ENCODE peak calls at places on chromosomes 16 and 17, in ten cellular contexts. One of them, this sample, is unnamed.

GRCh38 chr16:70694088-70694487 is 8.2 kb upstream of the MTSS2 start:
- DNase-seq in neural progenitor cell: peak; percentile 69
- DNase-seq in retinal pigment epithelial cell: no peak
- DNase-seq in fibroblast of mammary gland: peak; percentile 85
- DNase-seq in choroid plexus epithelial cell: peak; percentile 70
- DNase-seq in uterus: no peak
- DNase-seq in stomach: no peak
- DNase-seq in cardiac muscle cell: no peak
- DNase-seq in fibroblast of the aortic adventitia: peak; percentile 72
- DNase-seq in transverse colon: peak; percentile 41
- DNase-seq in this sample: no peak

GRCh38 chr16:88638323-88639230 is at the start of gene IL17C:
- DNase-seq in fibroblast of the aortic adventitia: no peak
- DNase-seq in retinal pigment epithelial cell: no peak
- DNase-seq in uterus: no peak
- DNase-seq in transverse colon: peak; percentile 80
- DNase-seq in fibroblast of mammary gland: no peak
- DNase-seq in cardiac muscle cell: no peak
- DNase-seq in choroid plexus epithelial cell: no peak
- DNase-seq in neural progenitor cell: no peak
- DNase-seq in stomach: peak; percentile 83
- DNase-seq in this sample: no peak

GRCh38 chr16:28549301-28549899 is 4.3 kb upstream of the SGF29 start:
- DNase-seq in neural progenitor cell: no peak
- DNase-seq in uterus: no peak
- DNase-seq in choroid plexus epithelial cell: peak; percentile 73
- DNase-seq in retinal pigment epithelial cell: no peak
- DNase-seq in fibroblast of the aortic adventitia: peak; percentile 66
- DNase-seq in stomach: no peak
- DNase-seq in fibroblast of mammary gland: peak; percentile 57
- DNase-seq in cardiac muscle cell: no peak
- DNase-seq in transverse colon: no peak
- DNase-seq in this sample: no peak

GRCh38 chr17:7293131-7293557 is 1.3 kb downstream of the YBX2 start:
- DNase-seq in choroid plexus epithelial cell: no peak
- DNase-seq in transverse colon: no peak
- DNase-seq in uterus: no peak
- DNase-seq in fibroblast of mammary gland: no peak
- DNase-seq in retinal pigment epithelial cell: no peak
- DNase-seq in fibroblast of the aortic adventitia: no peak
- DNase-seq in cardiac muscle cell: no peak
- DNase-seq in neural progenitor cell: no peak
- DNase-seq in stomach: no peak
- DNase-seq in this sample: peak; percentile 28

GRCh38 chr16:73976661-73977060 is 320.0 kb upstream of the PSMD7 start:
- DNase-seq in transverse colon: no peak
- DNase-seq in choroid plexus epithelial cell: no peak
- DNase-seq in cardiac muscle cell: no peak
- DNase-seq in fibroblast of the aortic adventitia: no peak
- DNase-seq in fibroblast of mammary gland: no peak
- DNase-seq in neural progenitor cell: no peak
- DNase-seq in stomach: no peak
- DNase-seq in retinal pigment epithelial cell: no peak
- DNase-seq in uterus: no peak
- DNase-seq in this sample: no peak

GRCh38 chr17:17303847-17304490 is 796 bp downstream of the NT5M start:
- DNase-seq in retinal pigment epithelial cell: no peak
- DNase-seq in neural progenitor cell: no peak
- DNase-seq in cardiac muscle cell: no peak
- DNase-seq in uterus: peak; percentile 22
- DNase-seq in stomach: no peak
- DNase-seq in fibroblast of the aortic adventitia: no peak
- DNase-seq in fibroblast of mammary gland: no peak
- DNase-seq in transverse colon: no peak
- DNase-seq in choroid plexus epithelial cell: no peak
- DNase-seq in this sample: no peak

GRCh38 chr16:55566432-55567175 is at the start of gene CAPNS2:
- DNase-seq in uterus: no peak
- DNase-seq in fibroblast of the aortic adventitia: no peak
- DNase-seq in choroid plexus epithelial cell: no peak
- DNase-seq in transverse colon: no peak
- DNase-seq in cardiac muscle cell: no peak
- DNase-seq in neural progenitor cell: no peak
- DNase-seq in retinal pigment epithelial cell: no peak
- DNase-seq in fibroblast of mammary gland: no peak
- DNase-seq in stomach: no peak
- DNase-seq in this sample: no peak

GRCh38 chr17:82629748-82630147 is 18.5 kb downstream of the WDR45B start:
- DNase-seq in fibroblast of mammary gland: no peak
- DNase-seq in fibroblast of the aortic adventitia: no peak
- DNase-seq in cardiac muscle cell: no peak
- DNase-seq in neural progenitor cell: no peak
- DNase-seq in uterus: no peak
- DNase-seq in choroid plexus epithelial cell: no peak
- DNase-seq in transverse colon: no peak
- DNase-seq in retinal pigment epithelial cell: no peak
- DNase-seq in stomach: no peak
- DNase-seq in this sample: no peak

GRCh38 chr17:20284575-20284974 is 182.8 kb downstream of the LGALS9B start:
- DNase-seq in transverse colon: no peak
- DNase-seq in neural progenitor cell: no peak
- DNase-seq in stomach: no peak
- DNase-seq in choroid plexus epithelial cell: peak; percentile 38
- DNase-seq in fibroblast of the aortic adventitia: no peak
- DNase-seq in cardiac muscle cell: no peak
- DNase-seq in uterus: no peak
- DNase-seq in fibroblast of mammary gland: no peak
- DNase-seq in retinal pigment epithelial cell: no peak
- DNase-seq in this sample: no peak

DNA sequence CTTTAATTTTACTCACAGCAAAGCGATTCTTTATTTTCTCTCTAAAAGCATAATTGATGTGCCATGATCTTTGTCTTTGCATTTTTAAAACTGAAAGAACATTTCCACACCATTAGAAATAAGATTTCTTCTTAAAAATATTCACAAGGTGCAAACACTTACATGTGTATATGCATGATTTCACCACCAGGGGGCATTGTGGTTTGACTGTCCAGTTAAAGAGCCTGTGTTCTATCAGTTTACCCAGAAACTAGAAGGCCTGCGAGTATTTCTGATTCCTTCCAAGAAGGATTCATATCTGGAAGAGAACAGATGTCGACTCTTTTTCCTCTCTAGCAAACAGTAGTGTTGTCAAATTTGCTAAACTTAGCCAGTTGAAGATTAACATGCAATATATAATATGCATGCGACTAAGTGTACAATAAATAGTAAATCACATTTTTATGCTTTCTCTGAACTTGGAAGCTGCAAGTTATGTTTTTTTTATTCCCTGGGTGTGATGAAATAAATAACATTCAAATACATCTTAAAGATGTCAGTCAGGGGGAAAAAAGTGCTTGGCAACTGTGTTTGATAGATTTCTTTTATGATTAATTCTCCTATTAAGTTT is 404.2 kb downstream of the WWOX start:
- DNase-seq in stomach: peak; percentile 61
- DNase-seq in choroid plexus epithelial cell: peak; percentile 63
- DNase-seq in cardiac muscle cell: peak; percentile 79
- DNase-seq in fibroblast of mammary gland: peak; percentile 70
- DNase-seq in transverse colon: peak; percentile 44
- DNase-seq in fibroblast of the aortic adventitia: peak; percentile 64
- DNase-seq in retinal pigment epithelial cell: no peak
- DNase-seq in uterus: peak; percentile 89
- DNase-seq in neural progenitor cell: peak; percentile 81
- DNase-seq in this sample: peak; percentile 32
- TF ChIP-seq CTCF in stomach: peak; percentile 84
- TF ChIP-seq CTCF in choroid plexus epithelial cell: peak; percentile 55
- TF ChIP-seq CTCF in cardiac muscle cell: peak; percentile 66
- TF ChIP-seq CTCF in fibroblast of mammary gland: peak; percentile 72
- TF ChIP-seq CTCF in transverse colon: peak; percentile 82
- TF ChIP-seq CTCF in fibroblast of the aortic adventitia: peak; percentile 56
- TF ChIP-seq CTCF in retinal pigment epithelial cell: peak; percentile 63
- TF ChIP-seq CTCF in uterus: peak; percentile 82
- TF ChIP-seq CTCF in neural progenitor cell: peak; percentile 98
- TF ChIP-seq CTCF in this sample: peak; percentile 37

GRCh38 chr17:68152161-68152571 is 95.7 kb upstream of the AMZ2 start:
- DNase-seq in transverse colon: peak; percentile 73
- DNase-seq in uterus: no peak
- DNase-seq in fibroblast of mammary gland: no peak
- DNase-seq in cardiac muscle cell: no peak
- DNase-seq in fibroblast of the aortic adventitia: no peak
- DNase-seq in choroid plexus epithelial cell: no peak
- DNase-seq in retinal pigment epithelial cell: no peak
- DNase-seq in stomach: no peak
- DNase-seq in neural progenitor cell: no peak
- DNase-seq in this sample: no peak
- TF ChIP-seq CTCF in transverse colon: no peak
- TF ChIP-seq CTCF in uterus: no peak
- TF ChIP-seq CTCF in fibroblast of mammary gland: no peak
- TF ChIP-seq CTCF in cardiac muscle cell: no peak
- TF ChIP-seq CTCF in fibroblast of the aortic adventitia: no peak
- TF ChIP-seq CTCF in choroid plexus epithelial cell: no peak
- TF ChIP-seq CTCF in retinal pigment epithelial cell: no peak
- TF ChIP-seq CTCF in stomach: no peak
- TF ChIP-seq CTCF in neural progenitor cell: no peak
- TF ChIP-seq CTCF in this sample: no peak

GRCh38 chr16:3092501-3092991 is 6.5 kb downstream of the ZSCAN10 start:
- DNase-seq in transverse colon: no peak
- DNase-seq in retinal pigment epithelial cell: no peak
- DNase-seq in fibroblast of mammary gland: no peak
- DNase-seq in uterus: no peak
- DNase-seq in fibroblast of the aortic adventitia: no peak
- DNase-seq in choroid plexus epithelial cell: no peak
- DNase-seq in cardiac muscle cell: no peak
- DNase-seq in neural progenitor cell: no peak
- DNase-seq in stomach: no peak
- DNase-seq in this sample: peak; percentile 8

GRCh38 chr16:3096362-3096761 is 2.7 kb downstream of the ZSCAN10 start:
- DNase-seq in stomach: no peak
- DNase-seq in choroid plexus epithelial cell: no peak
- DNase-seq in cardiac muscle cell: no peak
- DNase-seq in neural progenitor cell: no peak
- DNase-seq in uterus: no peak
- DNase-seq in fibroblast of mammary gland: no peak
- DNase-seq in transverse colon: no peak
- DNase-seq in fibroblast of the aortic adventitia: no peak
- DNase-seq in retinal pigment epithelial cell: no peak
- DNase-seq in this sample: peak; percentile 3

GRCh38 chr16:3095869-3096268 is 3.2 kb downstream of the ZSCAN10 start:
- DNase-seq in fibroblast of the aortic adventitia: no peak
- DNase-seq in neural progenitor cell: no peak
- DNase-seq in retinal pigment epithelial cell: no peak
- DNase-seq in uterus: no peak
- DNase-seq in stomach: no peak
- DNase-seq in fibroblast of mammary gland: peak; percentile 24
- DNase-seq in choroid plexus epithelial cell: no peak
- DNase-seq in transverse colon: peak; percentile 51
- DNase-seq in cardiac muscle cell: no peak
- DNase-seq in this sample: peak; percentile 93

GRCh38 chr16:3097266-3097665 is 1.8 kb downstream of the ZSCAN10 start:
- DNase-seq in fibroblast of mammary gland: no peak
- DNase-seq in stomach: no peak
- DNase-seq in uterus: no peak
- DNase-seq in transverse colon: no peak
- DNase-seq in neural progenitor cell: no peak
- DNase-seq in choroid plexus epithelial cell: no peak
- DNase-seq in retinal pigment epithelial cell: no peak
- DNase-seq in cardiac muscle cell: no peak
- DNase-seq in fibroblast of the aortic adventitia: no peak
- DNase-seq in this sample: no peak

GRCh38 chr16:3094289-3095027 is 4.6 kb downstream of the ZSCAN10 start:
- DNase-seq in choroid plexus epithelial cell: peak; percentile 61
- DNase-seq in retinal pigment epithelial cell: no peak
- DNase-seq in transverse colon: peak; percentile 57
- DNase-seq in neural progenitor cell: peak; percentile 68
- DNase-seq in stomach: peak; percentile 59
- DNase-seq in uterus: no peak
- DNase-seq in fibroblast of the aortic adventitia: peak; percentile 46
- DNase-seq in fibroblast of mammary gland: peak; percentile 53
- DNase-seq in cardiac muscle cell: peak; percentile 53
- DNase-seq in this sample: peak; percentile 86
- TF ChIP-seq CTCF in choroid plexus epithelial cell: peak; percentile 68
- TF ChIP-seq CTCF in retinal pigment epithelial cell: peak; percentile 57
- TF ChIP-seq CTCF in transverse colon: peak; percentile 56
- TF ChIP-seq CTCF in neural progenitor cell: peak; percentile 85
- TF ChIP-seq CTCF in stomach: no peak
- TF ChIP-seq CTCF in uterus: no peak
- TF ChIP-seq CTCF in fibroblast of the aortic adventitia: peak; percentile 57
- TF ChIP-seq CTCF in fibroblast of mammary gland: peak; percentile 66
- TF ChIP-seq CTCF in cardiac muscle cell: peak; percentile 63
- TF ChIP-seq CTCF in this sample: peak; percentile 54

GRCh38 chr17:63659850-63660249 is 37.6 kb downstream of the MAP3K3 start:
- DNase-seq in cardiac muscle cell: no peak
- DNase-seq in stomach: no peak
- DNase-seq in choroid plexus epithelial cell: no peak
- DNase-seq in transverse colon: no peak
- DNase-seq in uterus: no peak
- DNase-seq in neural progenitor cell: no peak
- DNase-seq in fibroblast of mammary gland: no peak
- DNase-seq in retinal pigment epithelial cell: no peak
- DNase-seq in fibroblast of the aortic adventitia: no peak
- DNase-seq in this sample: no peak

GRCh38 chr17:63658366-63658765 is 36.1 kb downstream of the MAP3K3 start:
- DNase-seq in retinal pigment epithelial cell: no peak
- DNase-seq in transverse colon: no peak
- DNase-seq in uterus: no peak
- DNase-seq in cardiac muscle cell: no peak
- DNase-seq in choroid plexus epithelial cell: peak; percentile 7
- DNase-seq in neural progenitor cell: no peak
- DNase-seq in fibroblast of the aortic adventitia: no peak
- DNase-seq in stomach: no peak
- DNase-seq in fibroblast of mammary gland: no peak
- DNase-seq in this sample: no peak

GRCh38 chr17:63652106-63652505 is 29.9 kb downstream of the MAP3K3 start:
- DNase-seq in transverse colon: no peak
- DNase-seq in fibroblast of mammary gland: peak; percentile 26
- DNase-seq in fibroblast of the aortic adventitia: no peak
- DNase-seq in cardiac muscle cell: no peak
- DNase-seq in choroid plexus epithelial cell: no peak
- DNase-seq in retinal pigment epithelial cell: no peak
- DNase-seq in uterus: no peak
- DNase-seq in neural progenitor cell: no peak
- DNase-seq in stomach: no peak
- DNase-seq in this sample: no peak

GRCh38 chr17:63653018-63653417 is 30.8 kb downstream of the MAP3K3 start:
- DNase-seq in neural progenitor cell: no peak
- DNase-seq in fibroblast of mammary gland: no peak
- DNase-seq in uterus: no peak
- DNase-seq in stomach: no peak
- DNase-seq in fibroblast of the aortic adventitia: no peak
- DNase-seq in retinal pigment epithelial cell: peak; percentile 27
- DNase-seq in choroid plexus epithelial cell: no peak
- DNase-seq in cardiac muscle cell: no peak
- DNase-seq in transverse colon: no peak
- DNase-seq in this sample: no peak

DNA sequence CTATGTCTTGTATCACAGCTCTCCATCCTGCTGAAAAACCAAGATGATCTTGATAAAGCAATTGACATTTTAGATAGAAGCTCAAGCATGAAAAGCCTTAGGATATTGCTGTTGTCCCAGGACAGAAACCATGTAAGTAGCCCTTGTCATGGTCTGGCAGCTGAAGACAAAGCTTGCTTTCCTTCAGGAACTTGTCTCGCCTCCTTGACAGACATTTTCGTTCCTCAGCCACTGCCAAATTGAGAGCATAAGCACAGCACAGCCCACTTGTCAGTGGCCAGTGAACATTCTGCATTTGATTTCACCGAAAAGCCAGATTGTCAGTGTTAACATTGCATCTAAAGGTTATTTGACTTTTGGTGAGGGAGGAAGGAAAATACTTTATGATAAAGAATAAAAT is 35.6 kb downstream of the MAP3K3 start:
- DNase-seq in neural progenitor cell: no peak
- DNase-seq in stomach: no peak
- DNase-seq in choroid plexus epithelial cell: no peak
- DNase-seq in cardiac muscle cell: no peak
- DNase-seq in fibroblast of the aortic adventitia: no peak
- DNase-seq in transverse colon: no peak
- DNase-seq in uterus: no peak
- DNase-seq in retinal pigment epithelial cell: no peak
- DNase-seq in fibroblast of mammary gland: no peak
- DNase-seq in this sample: no peak
- TF ChIP-seq CTCF in neural progenitor cell: no peak
- TF ChIP-seq CTCF in stomach: no peak
- TF ChIP-seq CTCF in choroid plexus epithelial cell: no peak
- TF ChIP-seq CTCF in cardiac muscle cell: no peak
- TF ChIP-seq CTCF in fibroblast of the aortic adventitia: no peak
- TF ChIP-seq CTCF in transverse colon: no peak
- TF ChIP-seq CTCF in uterus: no peak
- TF ChIP-seq CTCF in retinal pigment epithelial cell: no peak
- TF ChIP-seq CTCF in fibroblast of mammary gland: no peak
- TF ChIP-seq CTCF in this sample: no peak

This sample was measured in GM20000.